ENCODE peak calls at places on chromosomes 4 and X, in four cellular contexts. One of them, this sample, is unnamed.

GRCh38 chr4:182177166-182177565 is 66.0 kb upstream of the TENM3 start:
- DNase-seq in GM12878: no peak
- DNase-seq in esophagus squamous epithelium: no peak
- DNase-seq in A549: no peak
- DNase-seq in this sample: no peak

GRCh38 chr4:158255727-158256324 is 45.5 kb downstream of the TMEM144 start:
- DNase-seq in GM12878: no peak
- DNase-seq in esophagus squamous epithelium: no peak
- DNase-seq in A549: peak; percentile 13
- DNase-seq in this sample: no peak

GRCh38 chrX:31706456-31706855 is 634.6 kb upstream of the FTHL17 start:
- DNase-seq in esophagus squamous epithelium: no peak
- DNase-seq in A549: no peak
- DNase-seq in GM12878: no peak
- DNase-seq in this sample: no peak

GRCh38 chr4:143286058-143286457 is 50.6 kb upstream of the GAB1 start:
- DNase-seq in GM12878: no peak
- DNase-seq in A549: no peak
- DNase-seq in esophagus squamous epithelium: no peak
- DNase-seq in this sample: no peak

GRCh38 chrX:40176256-40176978 is 78.7 kb upstream of the BCOR start:
- DNase-seq in esophagus squamous epithelium: peak; percentile 10
- DNase-seq in A549: peak; percentile 44
- DNase-seq in GM12878: no peak
- DNase-seq in this sample: no peak

GRCh38 chr4:56261027-56261426 is 126.3 kb downstream of the AASDH start:
- DNase-seq in esophagus squamous epithelium: no peak
- DNase-seq in GM12878: peak; percentile 2
- DNase-seq in A549: no peak
- DNase-seq in this sample: no peak

GRCh38 chr4:54099959-54100606 is at the start of gene GSX2:
- DNase-seq in A549: no peak
- DNase-seq in GM12878: no peak
- DNase-seq in esophagus squamous epithelium: no peak
- DNase-seq in this sample: no peak

GRCh38 chrX:136030357-136031225 is 45.4 kb downstream of the SLC9A6 start:
- DNase-seq in esophagus squamous epithelium: no peak
- DNase-seq in A549: no peak
- DNase-seq in GM12878: no peak
- DNase-seq in this sample: no peak

GRCh38 chrX:143437439-143437838 is 79.8 kb downstream of the SPANXN3 start:
- DNase-seq in esophagus squamous epithelium: no peak
- DNase-seq in A549: no peak
- DNase-seq in GM12878: no peak
- DNase-seq in this sample: no peak

GRCh38 chrX:115017455-115017854 is at the start of gene IL13RA2:
- DNase-seq in A549: no peak
- DNase-seq in GM12878: no peak
- DNase-seq in esophagus squamous epithelium: no peak
- DNase-seq in this sample: no peak

GRCh38 chrX:154967603-154968002 is 54.9 kb downstream of the F8 start:
- DNase-seq in GM12878: no peak
- DNase-seq in esophagus squamous epithelium: no peak
- DNase-seq in A549: no peak
- DNase-seq in this sample: no peak

GRCh38 chr4:126705271-126705670 is 927.5 kb upstream of the INTU start:
- DNase-seq in esophagus squamous epithelium: no peak
- DNase-seq in A549: no peak
- DNase-seq in GM12878: no peak
- DNase-seq in this sample: no peak

GRCh38 chrX:1072637-1073377 is 139.6 kb downstream of the CRLF2 start:
- DNase-seq in esophagus squamous epithelium: no peak
- DNase-seq in A549: no peak
- DNase-seq in GM12878: no peak
- DNase-seq in this sample: no peak

GRCh38 chr4:158624889-158625478 is 46.7 kb downstream of the C4orf46 start:
- DNase-seq in esophagus squamous epithelium: no peak
- DNase-seq in GM12878: peak; percentile 11
- DNase-seq in A549: peak; percentile 6
- DNase-seq in this sample: no peak

GRCh38 chrX:125646195-125646594 is 326.5 kb downstream of the TEX13C start:
- DNase-seq in esophagus squamous epithelium: no peak
- DNase-seq in GM12878: no peak
- DNase-seq in A549: no peak
- DNase-seq in this sample: no peak

GRCh38 chrX:110847334-110847733 is 51.7 kb upstream of the CHRDL1 start:
- DNase-seq in A549: peak; percentile 33
- DNase-seq in GM12878: peak; percentile 23
- DNase-seq in esophagus squamous epithelium: no peak
- DNase-seq in this sample: no peak

GRCh38 chrX:78119521-78120227 is 15.6 kb downstream of the PGK1 start:
- DNase-seq in GM12878: no peak
- DNase-seq in esophagus squamous epithelium: no peak
- DNase-seq in A549: no peak
- DNase-seq in this sample: no peak

GRCh38 chr4:107034091-107034698 is 1.9 kb downstream of the DKK2 start:
- DNase-seq in A549: no peak
- DNase-seq in GM12878: no peak
- DNase-seq in esophagus squamous epithelium: no peak
- DNase-seq in this sample: no peak

GRCh38 chr4:146450524-146450923 is 71.2 kb downstream of the SLC10A7 start:
- DNase-seq in esophagus squamous epithelium: no peak
- DNase-seq in GM12878: no peak
- DNase-seq in A549: no peak
- DNase-seq in this sample: peak; percentile 1

GRCh38 chr4:177251237-177251636 is 58.4 kb upstream of the NEIL3 start:
- DNase-seq in esophagus squamous epithelium: no peak
- DNase-seq in GM12878: no peak
- DNase-seq in A549: no peak
- DNase-seq in this sample: no peak

GRCh38 chrX:130836447-130836846 is 66.6 kb downstream of the ENOX2 start:
- DNase-seq in esophagus squamous epithelium: no peak
- DNase-seq in GM12878: no peak
- DNase-seq in A549: no peak
- DNase-seq in this sample: no peak

GRCh38 chrX:16653424-16653823 is 3.5 kb downstream of the S100G start:
- DNase-seq in GM12878: no peak
- DNase-seq in A549: no peak
- DNase-seq in esophagus squamous epithelium: no peak
- DNase-seq in this sample: no peak

GRCh38 chr4:109184421-109184956 is 118.0 kb downstream of the COL25A1 start:
- DNase-seq in esophagus squamous epithelium: no peak
- DNase-seq in A549: no peak
- DNase-seq in GM12878: no peak
- DNase-seq in this sample: no peak

GRCh38 chr4:149056615-149057014 is 614.4 kb upstream of the NR3C2 start:
- DNase-seq in GM12878: no peak
- DNase-seq in A549: no peak
- DNase-seq in esophagus squamous epithelium: no peak
- DNase-seq in this sample: no peak

GRCh38 chr4:617644-618330 is 7.6 kb upstream of the PDE6B start:
- DNase-seq in A549: no peak
- DNase-seq in esophagus squamous epithelium: no peak
- DNase-seq in GM12878: no peak
- DNase-seq in this sample: no peak

GRCh38 chrX:131703646-131704045 is 159.8 kb downstream of the OR13H1 start:
- DNase-seq in esophagus squamous epithelium: no peak
- DNase-seq in A549: no peak
- DNase-seq in GM12878: no peak
- DNase-seq in this sample: no peak

GRCh38 chrX:14095702-14096101 is 66.0 kb upstream of the GEMIN8 start:
- DNase-seq in GM12878: peak; percentile 4
- DNase-seq in A549: no peak
- DNase-seq in esophagus squamous epithelium: no peak
- DNase-seq in this sample: no peak

GRCh38 chr4:73676881-73677323 is 56.7 kb upstream of the RASSF6 start:
- DNase-seq in GM12878: peak; percentile 19
- DNase-seq in esophagus squamous epithelium: no peak
- DNase-seq in A549: peak; percentile 10
- DNase-seq in this sample: no peak

GRCh38 chrX:53018627-53019026 is 30.0 kb upstream of the GPR173 start:
- DNase-seq in GM12878: no peak
- DNase-seq in A549: no peak
- DNase-seq in esophagus squamous epithelium: no peak
- DNase-seq in this sample: no peak

GRCh38 chrX:3257471-3257870 is 89.0 kb downstream of the MXRA5 start:
- DNase-seq in GM12878: no peak
- DNase-seq in esophagus squamous epithelium: no peak
- DNase-seq in A549: no peak
- DNase-seq in this sample: no peak

GRCh38 chr4:7026107-7026506 is 17.1 kb upstream of the TADA2B start:
- DNase-seq in esophagus squamous epithelium: no peak
- DNase-seq in GM12878: no peak
- DNase-seq in A549: no peak
- DNase-seq in this sample: no peak

GRCh38 chr4:7024336-7024890 is 18.8 kb upstream of the TADA2B start:
- DNase-seq in A549: no peak
- DNase-seq in GM12878: no peak
- DNase-seq in esophagus squamous epithelium: no peak
- DNase-seq in this sample: no peak

GRCh38 chr4:7023901-7024300 is 19.3 kb upstream of the TADA2B start:
- DNase-seq in A549: no peak
- DNase-seq in GM12878: no peak
- DNase-seq in esophagus squamous epithelium: no peak
- DNase-seq in this sample: no peak

GRCh38 chr4:7023486-7023885 is 19.7 kb upstream of the TADA2B start:
- DNase-seq in GM12878: no peak
- DNase-seq in A549: no peak
- DNase-seq in esophagus squamous epithelium: no peak
- DNase-seq in this sample: no peak

DNA sequence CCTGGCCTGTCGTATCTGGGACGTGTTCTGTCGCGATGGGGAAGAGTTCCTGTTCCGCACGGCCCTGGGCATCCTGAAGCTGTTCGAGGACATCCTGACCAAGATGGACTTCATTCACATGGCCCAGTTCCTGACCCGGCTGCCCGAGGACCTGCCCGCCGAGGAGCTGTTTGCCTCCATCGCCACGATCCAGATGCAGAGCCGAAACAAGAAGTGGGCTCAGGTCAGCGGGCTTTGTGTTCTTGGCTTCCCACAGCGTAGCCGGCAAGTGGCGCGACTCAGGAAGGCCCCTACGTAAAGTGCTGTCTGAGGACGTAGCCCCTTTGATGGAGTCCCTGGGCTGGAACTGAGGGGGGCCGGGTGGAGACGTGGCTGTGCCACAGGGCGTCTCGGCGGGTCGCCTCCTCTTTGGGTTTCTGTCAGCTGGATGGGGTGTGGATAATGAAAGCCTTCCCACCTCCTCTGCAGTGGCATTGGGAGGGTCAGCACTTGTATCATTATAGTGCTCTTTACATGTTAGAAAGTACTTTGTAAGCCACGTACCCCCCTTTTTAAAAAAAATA is 18.1 kb upstream of the TADA2B start:
- DNase-seq in A549: no peak
- DNase-seq in esophagus squamous epithelium: no peak
- DNase-seq in GM12878: no peak
- DNase-seq in this sample: no peak
- TF ChIP-seq POLR2A in A549: no peak
- TF ChIP-seq POLR2A in esophagus squamous epithelium: no peak
- TF ChIP-seq POLR2A in GM12878: no peak
- TF ChIP-seq POLR2A in this sample: no peak

DNA sequence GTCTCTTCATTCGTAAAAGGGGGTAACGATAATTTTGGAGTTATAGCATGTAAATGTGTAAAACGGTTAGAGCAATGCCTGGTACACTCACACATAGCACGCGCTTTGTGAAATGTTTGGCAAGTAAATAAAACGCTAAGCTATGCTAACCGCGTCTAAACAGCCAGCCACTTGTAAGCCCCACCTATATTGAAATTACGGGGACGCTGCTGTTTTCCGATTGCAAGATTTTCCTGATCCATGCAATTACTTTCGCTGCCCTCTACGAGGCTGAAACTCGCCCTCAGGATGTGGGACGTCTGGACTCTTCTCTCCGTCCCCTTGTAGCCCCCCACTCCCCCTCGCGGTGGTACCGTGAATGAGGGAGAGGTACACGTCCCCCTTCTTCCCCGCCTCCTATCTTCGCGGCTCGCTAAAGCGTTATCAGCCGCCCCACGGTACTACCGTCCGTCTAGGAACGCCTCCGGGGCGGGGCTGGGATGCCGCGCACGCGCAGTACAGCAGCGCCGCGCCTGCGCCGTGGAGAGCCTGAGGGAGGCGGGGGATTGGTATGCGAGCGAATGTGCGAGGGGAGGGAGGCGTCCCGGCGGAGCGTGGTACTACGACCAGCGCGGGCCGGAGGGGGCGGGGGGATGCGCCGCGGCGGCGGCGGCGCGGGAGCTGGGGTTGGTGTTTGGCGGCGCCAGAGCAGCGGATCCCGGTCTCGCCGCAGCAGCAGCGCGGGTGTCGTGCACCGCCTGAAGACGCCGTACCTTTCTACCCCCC is at the start of gene STIM2:
- DNase-seq in A549: peak; percentile 38
- DNase-seq in GM12878: peak; percentile 91
- DNase-seq in esophagus squamous epithelium: peak; percentile 71
- DNase-seq in this sample: peak; percentile 60
- TF ChIP-seq POLR2A in A549: peak; percentile 73
- TF ChIP-seq POLR2A in GM12878: peak; percentile 90
- TF ChIP-seq POLR2A in esophagus squamous epithelium: peak; percentile 93
- TF ChIP-seq POLR2A in this sample: peak; percentile 75

DNA sequence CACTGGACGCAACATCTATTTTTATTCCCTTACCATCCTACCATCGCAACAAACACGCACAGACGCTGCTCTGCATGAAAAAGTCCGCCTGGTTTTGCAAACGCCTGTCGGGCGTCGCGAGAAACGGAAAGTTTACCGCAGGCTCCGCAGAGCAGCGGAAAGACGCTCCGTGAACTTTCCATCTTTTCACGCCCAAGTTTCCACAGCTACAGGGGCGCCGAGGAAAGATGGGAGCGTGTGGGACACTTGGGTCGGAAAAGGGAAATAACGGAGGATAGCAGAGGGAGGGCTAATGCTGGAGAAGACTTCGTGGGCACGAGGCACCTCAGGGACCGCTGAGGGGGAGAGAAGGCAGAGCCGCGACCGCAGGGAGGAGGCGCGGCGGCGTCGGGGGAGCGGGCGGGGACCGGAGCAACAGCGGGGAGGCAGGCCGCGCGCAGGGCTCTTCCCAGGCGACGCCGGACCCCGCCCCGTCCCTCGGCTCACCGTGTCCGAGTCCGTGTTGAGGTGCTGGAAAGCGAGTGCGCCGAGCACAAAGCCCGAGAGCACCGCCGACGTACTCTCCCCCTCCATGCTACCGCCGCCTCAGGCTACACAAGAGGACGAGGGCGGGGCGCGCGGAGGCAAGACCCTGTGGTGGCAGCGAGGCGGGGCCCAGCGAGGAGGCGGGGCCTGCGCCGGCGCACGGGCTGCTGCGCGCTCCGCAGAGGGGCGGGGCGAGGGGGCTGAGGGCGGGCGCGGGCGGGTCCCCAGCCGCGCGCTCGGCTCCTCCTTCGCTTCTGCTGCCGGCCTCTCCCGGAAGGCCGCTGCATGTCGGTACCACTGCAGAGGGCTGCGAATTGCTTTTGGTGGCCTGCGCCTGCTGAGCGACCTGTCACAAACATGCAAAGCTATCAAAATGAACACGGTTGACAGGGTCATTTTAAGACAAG is at the start of gene ABRAXAS1:
- DNase-seq in GM12878: peak; percentile 45
- DNase-seq in A549: peak; percentile 79
- DNase-seq in esophagus squamous epithelium: peak; percentile 71
- DNase-seq in this sample: peak; percentile 92
- TF ChIP-seq POLR2A in GM12878: peak; percentile 93
- TF ChIP-seq POLR2A in A549: peak; percentile 62
- TF ChIP-seq POLR2A in esophagus squamous epithelium: peak; percentile 35
- TF ChIP-seq POLR2A in this sample: peak; percentile 88

GRCh38 chr4:78056265-78057129 is 626 bp upstream of the FRAS1 start:
- DNase-seq in esophagus squamous epithelium: no peak
- DNase-seq in GM12878: no peak
- DNase-seq in A549: peak; percentile 61
- DNase-seq in this sample: peak; percentile 28
- TF ChIP-seq POLR2A in esophagus squamous epithelium: no peak
- TF ChIP-seq POLR2A in GM12878: no peak
- TF ChIP-seq POLR2A in A549: peak; percentile 32
- TF ChIP-seq POLR2A in this sample: no peak